ENCODE peak calls at places on chromosomes 4 and X, in six cellular contexts. G is endothelial cell, Z is AG04450, Q is progenitor cell of endocrine pancreas, X is WERI-Rb-1, K is astrocyte of the cerebellum. C is an unnamed sample.

GRCh38 chr4:148737071-148737470 is 294.9 kb upstream of the NR3C2 start:
- DNase-seq in K (no peak), G (no peak), Z (no peak), Q (no peak), X (no peak), C (no peak)

GRCh38 chr4:84498203-84499026 is 677 bp downstream of the NKX6-1 start:
- DNase-seq in G (no peak), Q (no peak), X (no peak), K (no peak), Z (no peak), C (no peak)

GRCh38 chrX:11287505-11287904 is 5.7 kb upstream of the AMELX start:
- DNase-seq in X (no peak), G (no peak), Z (no peak), Q (no peak), K (no peak), C (no peak)

GRCh38 chrX:72128881-72129280 is 2.8 kb downstream of the RTL5 start:
- DNase-seq in Q (no peak), G (peak), Z (no peak), X (peak), K (no peak), C (no peak)

GRCh38 chr4:186581421-186581820 is 26.1 kb upstream of the MTNR1A start:
- DNase-seq in G (no peak), X (no peak), Z (no peak), K (no peak), Q (no peak), C (no peak)

GRCh38 chr4:71663780-71664179 is 120.1 kb downstream of the GC start:
- DNase-seq in K (no peak), Z (no peak), Q (no peak), X (no peak), G (no peak), C (no peak)

GRCh38 chr4:52477191-52477590 is 181.9 kb downstream of the USP46 start:
- DNase-seq in X (no peak), G (no peak), Q (no peak), K (no peak), Z (no peak), C (no peak)

GRCh38 chr4:140198942-140199341 is 45.0 kb upstream of the MAML3 start:
- DNase-seq in G (no peak), Q (no peak), X (no peak), K (no peak), Z (no peak), C (no peak)

GRCh38 chr4:1196421-1197183 is 24.2 kb upstream of the SPON2 start:
- DNase-seq in Z (no peak), X (no peak), G (no peak), Q (no peak), K (no peak), C (no peak)

GRCh38 chr4:48400416-48400815 is 59.1 kb downstream of the SLAIN2 start:
- DNase-seq in X (no peak), G (no peak), Q (no peak), K (no peak), Z (no peak), C (no peak)

GRCh38 chr4:176789955-176790354 is 2.8 kb downstream of the VEGFC start:
- DNase-seq in Q (no peak), Z (no peak), X (peak), G (peak), K (no peak), C (no peak)

DNA sequence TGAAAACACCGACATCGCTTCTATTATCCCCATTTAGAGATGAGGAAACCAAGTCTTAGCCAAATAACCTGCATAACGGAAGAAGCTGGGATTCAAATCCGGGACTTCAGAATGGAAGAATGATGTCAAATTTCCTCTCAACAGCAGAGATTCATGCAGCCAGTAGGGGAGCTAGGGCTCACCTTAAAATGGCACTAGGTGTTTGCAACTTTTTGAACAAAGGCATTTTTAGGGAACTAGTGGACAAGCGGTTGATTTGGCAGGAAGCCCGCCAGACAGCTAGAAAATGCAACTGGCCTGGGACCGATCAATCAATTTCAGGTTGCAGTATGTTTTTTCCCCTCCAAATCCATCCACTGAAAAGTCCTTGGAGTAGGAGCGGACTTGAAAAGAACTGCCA is 224.2 kb downstream of the PTTG2 start:
- DNase-seq in G (no peak), X (no peak), Q (no peak), K (no peak), Z (no peak), C (no peak)
- TF ChIP-seq CTCF in G (no peak), X (peak), Q (no peak), K (peak), Z (peak), C (peak)

DNA sequence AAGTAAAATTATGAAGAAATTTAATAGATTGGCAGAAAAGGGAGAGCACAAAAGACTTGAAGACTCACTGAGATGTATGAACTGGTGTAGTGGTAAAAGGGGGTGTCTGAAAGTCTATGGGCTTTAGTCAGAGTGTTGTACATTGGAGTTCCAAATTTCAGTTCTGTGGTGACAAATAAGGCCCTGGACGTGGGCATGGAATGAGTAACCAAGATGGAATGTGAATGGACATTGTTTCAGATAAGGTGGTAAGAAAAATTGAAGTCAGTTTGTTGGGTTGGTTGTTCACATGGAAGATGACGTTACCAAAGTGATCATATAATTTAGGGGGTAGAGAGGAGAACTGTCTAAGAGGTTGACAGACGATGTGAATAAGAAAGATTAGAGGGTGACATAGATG is 13.9 kb downstream of the CYSLTR1 start:
- DNase-seq in G (no peak), X (no peak), Q (no peak), K (no peak), Z (no peak), C (no peak)
- TF ChIP-seq CTCF in G (no peak), X (no peak), Q (no peak), K (no peak), Z (no peak), C (no peak)

DNA sequence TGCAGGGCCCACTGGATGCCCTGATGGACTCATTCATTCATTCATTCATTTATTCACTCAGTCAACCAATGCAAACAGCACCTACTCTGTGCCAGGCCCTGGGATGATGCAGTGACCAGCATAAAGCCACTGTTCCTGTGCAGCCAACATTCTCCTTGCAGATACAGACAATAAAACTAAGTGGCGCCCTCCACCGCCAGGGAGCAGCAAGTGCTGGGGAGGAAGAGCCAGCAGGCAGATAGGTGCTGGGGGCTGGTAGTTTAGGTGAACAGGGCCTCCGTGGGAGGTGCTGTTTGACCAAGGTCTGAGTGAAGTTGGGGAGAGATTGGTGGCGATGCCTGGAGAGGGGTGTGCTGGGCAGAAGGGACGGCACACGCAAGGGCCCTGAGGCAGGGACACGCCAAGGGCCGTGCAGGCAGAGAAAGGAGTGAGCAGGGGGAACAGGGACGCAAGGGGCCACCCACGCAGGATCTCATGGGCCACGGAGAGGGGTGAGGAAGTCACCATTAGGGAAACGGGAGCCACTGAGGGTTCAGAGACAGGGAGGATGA is 65.5 kb downstream of the WFS1 start:
- DNase-seq in K (no peak), Z (no peak), X (peak), Q (no peak), G (no peak), C (no peak)
- TF ChIP-seq CTCF in K (no peak), Z (no peak), X (peak), Q (no peak), G (no peak), C (no peak)

GRCh38 chr4:29079260-29079659 is 1640.9 kb upstream of the PCDH7 start:
- DNase-seq in Z (no peak), K (no peak), X (no peak), G (no peak), Q (no peak), C (no peak)
- TF ChIP-seq CTCF in Z (no peak), K (no peak), X (peak), G (no peak), Q (no peak), C (no peak)

GRCh38 chr4:8688041-8688907 is 95.7 kb downstream of the CPZ start:
- DNase-seq in G (peak), K (no peak), X (peak), Q (peak), Z (no peak), C (no peak)
- TF ChIP-seq CTCF in G (peak), K (peak), X (peak), Q (peak), Z (peak), C (peak)

GRCh38 chrX:28717864-28718263 is 130.6 kb downstream of the IL1RAPL1 start:
- DNase-seq in Q (no peak), Z (no peak), X (no peak), G (no peak), K (no peak), C (no peak)

GRCh38 chrX:28719620-28720019 is 132.4 kb downstream of the IL1RAPL1 start:
- DNase-seq in Q (no peak), X (no peak), K (no peak), G (no peak), Z (no peak), C (no peak)

GRCh38 chrX:28718450-28718849 is 131.2 kb downstream of the IL1RAPL1 start:
- DNase-seq in Z (no peak), K (no peak), X (no peak), G (no peak), Q (no peak), C (no peak)
- TF ChIP-seq CTCF in Z (no peak), K (no peak), X (no peak), G (no peak), Q (no peak), C (no peak)

DNA sequence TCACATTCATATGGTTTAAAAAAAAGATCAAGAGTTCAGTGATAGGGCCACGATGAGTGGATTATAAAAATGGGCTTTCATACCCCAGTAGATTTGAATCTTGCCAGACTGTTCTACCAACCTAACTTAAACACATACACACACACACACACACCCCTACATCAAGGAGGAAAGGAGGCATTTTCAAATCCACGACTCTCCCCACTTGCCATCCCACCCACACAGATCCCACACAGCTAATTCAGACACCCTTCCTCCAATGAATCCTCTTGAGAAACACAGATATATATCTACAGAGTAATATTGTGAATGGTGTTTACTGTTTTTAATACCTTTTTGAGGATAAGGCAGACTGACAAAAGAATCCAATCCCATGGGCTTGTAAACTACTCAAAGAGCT is 16.8 kb downstream of the SUPT20HL1 start:
- DNase-seq in G (no peak), K (no peak), Q (no peak), Z (no peak), X (no peak), C (no peak)
- TF ChIP-seq CTCF in G (no peak), K (no peak), Q (no peak), Z (no peak), X (no peak), C (no peak)

GRCh38 chr4:40927108-40927507 is 177.4 kb downstream of the NSUN7 start:
- DNase-seq in Z (no peak), G (no peak), Q (no peak), X (no peak), K (no peak), C (no peak)

GRCh38 chr4:40918330-40918729 is 168.6 kb downstream of the NSUN7 start:
- DNase-seq in K (peak), Z (peak), G (no peak), X (no peak), Q (no peak), C (peak)

GRCh38 chr4:40924096-40924792 is 174.5 kb downstream of the NSUN7 start:
- DNase-seq in Q (peak), G (peak), Z (no peak), X (peak), K (peak), C (no peak)

GRCh38 chr4:40924793-40925117 is 175.0 kb downstream of the NSUN7 start:
- DNase-seq in K (no peak), G (no peak), Q (no peak), X (no peak), Z (no peak), C (no peak)

GRCh38 chr4:40923326-40924095 is 173.8 kb downstream of the NSUN7 start:
- DNase-seq in G (no peak), Z (no peak), K (no peak), X (no peak), Q (no peak), C (no peak)
- TF ChIP-seq CTCF in G (no peak), Z (no peak), K (no peak), X (no peak), Q (no peak), C (no peak)

GRCh38 chr4:122917731-122918130 is 4.7 kb downstream of the NUDT6 start:
- DNase-seq in K (no peak), G (no peak), Z (no peak), X (no peak), Q (no peak), C (no peak)

GRCh38 chr4:122914938-122915337 is 7.5 kb downstream of the NUDT6 start:
- DNase-seq in Q (no peak), X (no peak), K (no peak), Z (peak), G (no peak), C (no peak)

GRCh38 chr4:122912810-122913575 is 9.4 kb downstream of the NUDT6 start:
- DNase-seq in G (no peak), X (no peak), Z (no peak), Q (no peak), K (no peak), C (no peak)

GRCh38 chr4:122911588-122911987 is 10.8 kb downstream of the NUDT6 start:
- DNase-seq in X (no peak), K (no peak), Q (no peak), Z (no peak), G (no peak), C (no peak)

DNA sequence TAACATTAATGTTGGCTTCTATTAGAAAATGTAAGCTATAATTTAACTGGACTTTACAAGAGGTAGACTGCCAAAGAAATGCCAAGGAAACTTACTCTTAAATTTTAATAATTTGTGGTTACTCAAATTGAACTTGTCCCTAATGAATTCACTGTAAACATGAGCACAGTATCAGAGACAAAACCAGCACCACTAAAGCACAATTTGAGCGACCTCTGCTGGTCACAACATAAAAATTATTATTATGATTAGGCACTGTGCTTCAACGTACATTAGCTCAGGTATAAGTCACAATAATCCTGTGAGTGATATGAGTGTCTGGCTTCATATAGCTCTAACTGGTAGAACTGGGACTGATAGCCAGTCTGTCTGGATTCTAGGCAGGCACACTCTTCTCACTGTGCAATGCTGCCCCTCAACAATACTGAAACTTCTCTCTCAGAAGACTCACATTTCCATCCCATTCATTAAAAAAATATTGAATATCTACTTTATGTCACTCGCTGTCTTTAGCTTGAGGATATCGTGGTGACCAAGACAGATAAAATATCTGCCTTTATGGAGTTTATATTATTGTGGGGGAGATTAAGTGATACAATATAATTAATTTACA is 8.0 kb downstream of the NUDT6 start:
- DNase-seq in Z (peak), G (peak), X (no peak), K (no peak), Q (no peak), C (no peak)
- TF ChIP-seq CTCF in Z (peak), G (peak), X (peak), K (peak), Q (no peak), C (peak)